ENCODE peak calls at places on chromosomes 13 and 19, in five cellular contexts. S is G401; Q is left cardiac atrium; K is activated CD4-positive, alpha-beta T cell treated with anti-CD3 and anti-CD28 coated beads, Interleukin-2, amount 10 ng/mL, durations not matched to agents 24 days and 14 days; J is IMR-90. P is an unnamed sample.

GRCh38 chr19:15358918-15359317 is 20.7 kb downstream of the AKAP8 start:
- DNase-seq in S (no peak), Q (no peak), K (no peak), J (peak; percentile 41), P (no peak)

GRCh38 chr13:51495300-51495699 is 42.5 kb upstream of the INTS6 start:
- DNase-seq in S (no peak), Q (no peak), K (no peak), J (no peak), P (no peak)

GRCh38 chr13:79995334-79995733 is 345.6 kb downstream of the SPRY2 start:
- DNase-seq in S (peak; percentile 39), Q (no peak), K (peak; percentile 4), J (peak; percentile 85), P (peak; percentile 32)

GRCh38 chr19:38691938-38692457 is 44.5 kb downstream of the ACTN4 start:
- DNase-seq in S (no peak), Q (peak; percentile 73), K (no peak), J (peak; percentile 92), P (no peak)

GRCh38 chr13:110448230-110448629 is 113.3 kb downstream of the RAB20 start:
- DNase-seq in S (no peak), Q (no peak), K (no peak), J (peak; percentile 86), P (no peak)

GRCh38 chr19:33199441-33200265 is 5.5 kb downstream of the LRP3 start:
- DNase-seq in S (no peak), Q (no peak), K (no peak), J (no peak), P (no peak)

GRCh38 chr13:45409993-45410392 is 8.2 kb downstream of the SLC25A30 start:
- DNase-seq in S (no peak), Q (no peak), K (no peak), J (no peak), P (no peak)

GRCh38 chr19:48784527-48784926 is 26.3 kb downstream of the BCAT2 start:
- DNase-seq in S (no peak), Q (no peak), K (no peak), J (no peak), P (peak; percentile 36)

GRCh38 chr13:29522044-29522685 is 73.3 kb downstream of the SLC7A1 start:
- DNase-seq in S (no peak), Q (peak; percentile 52), K (no peak), J (peak; percentile 61), P (no peak)

GRCh38 chr19:8462601-8463000 is 17.8 kb downstream of the HNRNPM start:
- DNase-seq in S (no peak), Q (no peak), K (no peak), J (no peak), P (no peak)

GRCh38 chr19:11814707-11815050 is 606 bp downstream of the ZNF440 start:
- DNase-seq in S (peak; percentile 38), Q (no peak), K (no peak), J (peak; percentile 29), P (peak; percentile 31)

GRCh38 chr19:6534451-6535093 is 3.7 kb downstream of the TNFSF9 start:
- DNase-seq in S (no peak), Q (no peak), K (no peak), J (no peak), P (no peak)

GRCh38 chr13:28744091-28744536 is 25.3 kb upstream of the SLC46A3 start:
- DNase-seq in S (no peak), Q (no peak), K (no peak), J (peak; percentile 80), P (no peak)

GRCh38 chr13:47256618-47257017 is 359.8 kb upstream of the HTR2A start:
- DNase-seq in S (peak; percentile 1), Q (no peak), K (no peak), J (peak; percentile 93), P (no peak)

GRCh38 chr19:48619692-48620565 is 623 bp downstream of the SPHK2 start:
- DNase-seq in S (no peak), Q (peak; percentile 30), K (peak; percentile 64), J (no peak), P (no peak)

GRCh38 chr13:39051157-39051556 is 12.9 kb downstream of the NHLRC3 start:
- DNase-seq in S (peak; percentile 75), Q (no peak), K (no peak), J (peak; percentile 50), P (peak; percentile 72)

GRCh38 chr13:23889598-23890224 is 511 bp upstream of the MIPEP start:
- DNase-seq in S (no peak), Q (no peak), K (peak; percentile 66), J (no peak), P (no peak)

GRCh38 chr13:94660695-94661324 is 51.5 kb downstream of the SOX21 start:
- DNase-seq in S (no peak), Q (no peak), K (no peak), J (peak; percentile 41), P (peak; percentile 7)

GRCh38 chr13:30394798-30395191 is 27.5 kb upstream of the UBE2L5 start:
- DNase-seq in S (no peak), Q (no peak), K (peak; percentile 81), J (peak; percentile 19), P (no peak)

GRCh38 chr13:93227906-93228801 is 1.5 kb downstream of the GPC6 start:
- DNase-seq in S (peak; percentile 37), Q (peak; percentile 51), K (no peak), J (peak; percentile 87), P (peak; percentile 59)

GRCh38 chr13:57970404-57970803 is 338.9 kb downstream of the PCDH17 start:
- DNase-seq in S (no peak), Q (no peak), K (no peak), J (no peak), P (no peak)

GRCh38 chr19:47427241-47428176 is 8.2 kb upstream of the MEIS3 start:
- DNase-seq in S (peak; percentile 84), Q (no peak), K (peak; percentile 92), J (peak; percentile 45), P (peak; percentile 91)

GRCh38 chr13:76965759-76966421 is 17.6 kb downstream of the ACOD1 start:
- DNase-seq in S (peak; percentile 74), Q (peak; percentile 76), K (no peak), J (peak; percentile 61), P (peak; percentile 73)

GRCh38 chr19:46736544-46737274 is 9.1 kb upstream of the FKRP start:
- DNase-seq in S (no peak), Q (peak; percentile 62), K (no peak), J (no peak), P (no peak)

GRCh38 chr19:1057185-1057857 is 9.6 kb upstream of the ARHGAP45 start:
- DNase-seq in S (no peak), Q (peak; percentile 9), K (peak; percentile 80), J (peak; percentile 67), P (peak; percentile 63)

GRCh38 chr13:36766295-36766694 is 52.7 kb upstream of the RFXAP start:
- DNase-seq in S (no peak), Q (no peak), K (no peak), J (peak; percentile 47), P (no peak)

GRCh38 chr19:55340784-55341147 is 1.1 kb downstream of the KMT5C start:
- DNase-seq in S (no peak), Q (no peak), K (peak; percentile 76), J (no peak), P (no peak)

GRCh38 chr13:93249259-93249917 is 22.8 kb downstream of the GPC6 start:
- DNase-seq in S (no peak), Q (no peak), K (no peak), J (peak; percentile 95), P (no peak)

GRCh38 chr19:15173746-15174404 is 26.9 kb downstream of the NOTCH3 start:
- DNase-seq in S (no peak), Q (no peak), K (peak; percentile 62), J (no peak), P (no peak)

GRCh38 chr19:5147971-5148793 is 179.3 kb downstream of the KDM4B start:
- DNase-seq in S (peak; percentile 95), Q (peak; percentile 40), K (no peak), J (no peak), P (peak; percentile 93)

GRCh38 chr19:32642771-32643170 is 32.2 kb downstream of the ANKRD27 start:
- DNase-seq in S (no peak), Q (no peak), K (peak; percentile 87), J (no peak), P (no peak)

GRCh38 chr19:8028951-8029491 is 23.5 kb upstream of the CCL25 start:
- DNase-seq in S (peak; percentile 26), Q (no peak), K (no peak), J (peak; percentile 13), P (peak; percentile 49)

GRCh38 chr19:6125571-6125989 is 9.9 kb upstream of the ACSBG2 start:
- DNase-seq in S (peak; percentile 46), Q (peak; percentile 45), K (peak; percentile 88), J (peak; percentile 77), P (peak; percentile 64)

GRCh38 chr19:310141-310651 is 19.0 kb upstream of the PLPP2 start:
- DNase-seq in S (no peak), Q (no peak), K (no peak), J (no peak), P (no peak)

GRCh38 chr19:50384685-50385535 is 763 bp downstream of the POLD1 start:
- DNase-seq in S (peak; percentile 39), Q (no peak), K (no peak), J (peak; percentile 16), P (no peak)

P was measured in cerebellar cortex.